ENCODE peak calls at places on chromosomes 12 and 14, in six cellular contexts. P, H, L, K, Y and T are unnamed samples.

GRCh38 chr14:59777006-59777579 is 93.5 kb downstream of the RTN1 start:
- DNase-seq in P (no peak), H (no peak), L (no peak), K (no peak), Y (no peak), T (no peak)

GRCh38 chr12:100795193-100796179 is 910 bp downstream of the ANO4 start:
- DNase-seq in P (no peak), H (no peak), L (no peak), K (no peak), Y (no peak), T (no peak)

GRCh38 chr14:77659822-77660221 is 43.4 kb upstream of the SPTLC2 start:
- DNase-seq in P (no peak), H (no peak), L (peak), K (no peak), Y (no peak), T (no peak)

GRCh38 chr12:88298761-88299242 is 156.7 kb downstream of the TMTC3 start:
- DNase-seq in P (no peak), H (no peak), L (no peak), K (no peak), Y (no peak), T (no peak)

GRCh38 chr12:70815056-70815455 is 105.5 kb downstream of the PTPRR start:
- DNase-seq in P (no peak), H (no peak), L (no peak), K (no peak), Y (no peak), T (no peak)

GRCh38 chr14:95038521-95039250 is 118.6 kb downstream of the DICER1 start:
- DNase-seq in P (no peak), H (no peak), L (no peak), K (peak), Y (no peak), T (no peak)

GRCh38 chr12:107275530-107275929 is 182.2 kb upstream of the CRY1 start:
- DNase-seq in P (no peak), H (no peak), L (no peak), K (no peak), Y (no peak), T (no peak)

GRCh38 chr12:28222081-28222700 is 31.9 kb downstream of the CCDC91 start:
- DNase-seq in P (no peak), H (no peak), L (no peak), K (no peak), Y (no peak), T (no peak)

GRCh38 chr12:63846249-63846967 is 1.9 kb downstream of the SRGAP1 start:
- DNase-seq in P (no peak), H (no peak), L (no peak), K (no peak), Y (no peak), T (no peak)

GRCh38 chr14:104883681-104884361 is 18.8 kb downstream of the CEP170B start:
- DNase-seq in P (no peak), H (no peak), L (no peak), K (no peak), Y (no peak), T (no peak)

GRCh38 chr12:131471271-131471905 is 239.5 kb upstream of the SFSWAP start:
- DNase-seq in P (no peak), H (no peak), L (no peak), K (no peak), Y (no peak), T (no peak)

GRCh38 chr12:68042212-68042699 is 53.0 kb downstream of the IFNG-AS1 start:
- DNase-seq in P (no peak), H (no peak), L (peak), K (no peak), Y (no peak), T (no peak)

GRCh38 chr12:82555699-82556098 is 131.0 kb upstream of the TMTC2 start:
- DNase-seq in P (no peak), H (no peak), L (no peak), K (no peak), Y (no peak), T (no peak)

GRCh38 chr12:768434-768833 is 16.1 kb downstream of the WNK1 start:
- DNase-seq in P (no peak), H (no peak), L (no peak), K (no peak), Y (no peak), T (no peak)

GRCh38 chr14:42214981-42215491 is 608.4 kb downstream of the LRFN5 start:
- DNase-seq in P (no peak), H (no peak), L (no peak), K (no peak), Y (no peak), T (peak)

GRCh38 chr14:95220663-95221231 is 63.4 kb upstream of the DICER1 start:
- DNase-seq in P (no peak), H (no peak), L (no peak), K (no peak), Y (no peak), T (no peak)

GRCh38 chr12:106300761-106301160 is 1.8 kb upstream of the TCP11L2 start:
- DNase-seq in P (no peak), H (no peak), L (no peak), K (no peak), Y (no peak), T (no peak)

GRCh38 chr12:129136694-129137325 is 283.5 kb downstream of the GLT1D1 start:
- DNase-seq in P (no peak), H (no peak), L (no peak), K (no peak), Y (no peak), T (no peak)

GRCh38 chr12:93156091-93156490 is 221.6 kb upstream of the NUDT4 start:
- DNase-seq in P (no peak), H (no peak), L (no peak), K (no peak), Y (no peak), T (no peak)

GRCh38 chr12:96711364-96711763 is 195.7 kb upstream of the NEDD1 start:
- DNase-seq in P (no peak), H (no peak), L (no peak), K (no peak), Y (no peak), T (no peak)

GRCh38 chr12:32115404-32116104 is 8.9 kb downstream of the BICD1 start:
- DNase-seq in P (no peak), H (peak), L (peak), K (peak), Y (no peak), T (peak)

GRCh38 chr12:60173213-60174170 is 577.7 kb downstream of the SLC16A7 start:
- DNase-seq in P (no peak), H (no peak), L (peak), K (no peak), Y (no peak), T (no peak)

GRCh38 chr12:57637364-57637763 is 4.4 kb upstream of the B4GALNT1 start:
- DNase-seq in P (no peak), H (no peak), L (no peak), K (no peak), Y (no peak), T (no peak)

GRCh38 chr14:95346820-95347219 is 27.1 kb upstream of the CLMN start:
- DNase-seq in P (no peak), H (no peak), L (no peak), K (no peak), Y (no peak), T (peak)

GRCh38 chr14:21923820-21924219 is 250.2 kb upstream of the OR4E1 start:
- DNase-seq in P (no peak), H (no peak), L (no peak), K (no peak), Y (no peak), T (no peak)

GRCh38 chr14:23153891-23154796 is 29.3 kb downstream of the SLC7A8 start:
- DNase-seq in P (peak), H (peak), L (peak), K (peak), Y (no peak), T (no peak)
- TF ChIP-seq POLR2A in P (peak), H (peak), L (no peak), K (peak), Y (no peak), T (no peak)

GRCh38 chr12:54147186-54147585 is 41.6 kb downstream of the SMUG1 start:
- DNase-seq in P (no peak), H (no peak), L (peak), K (no peak), Y (no peak), T (no peak)
- TF ChIP-seq POLR2A in P (no peak), H (no peak), L (no peak), K (no peak), Y (no peak), T (no peak)

GRCh38 chr14:73616831-73617230 is 4.5 kb downstream of the ACOT6 start:
- DNase-seq in P (no peak), H (no peak), L (no peak), K (no peak), Y (no peak), T (no peak)

GRCh38 chr14:73613046-73613383 is 698 bp downstream of the ACOT6 start:
- DNase-seq in P (no peak), H (no peak), L (peak), K (no peak), Y (no peak), T (no peak)

GRCh38 chr14:73613419-73613963 is 1.2 kb downstream of the ACOT6 start:
- DNase-seq in P (no peak), H (no peak), L (peak), K (no peak), Y (no peak), T (no peak)

GRCh38 chr14:73610692-73611091 is 1.6 kb upstream of the ACOT6 start:
- DNase-seq in P (no peak), H (no peak), L (no peak), K (no peak), Y (no peak), T (no peak)

GRCh38 chr14:73612339-73613045 is at the start of gene ACOT6:
- DNase-seq in P (peak), H (peak), L (peak), K (peak), Y (peak), T (peak)
- TF ChIP-seq POLR2A in P (no peak), H (peak), L (no peak), K (peak), Y (peak), T (peak)

GRCh38 chr14:91817566-91818325 is 49.6 kb downstream of the TC2N start:
- DNase-seq in P (no peak), H (no peak), L (peak), K (no peak), Y (no peak), T (no peak)
- TF ChIP-seq POLR2A in P (no peak), H (no peak), L (no peak), K (no peak), Y (no peak), T (no peak)

DNA sequence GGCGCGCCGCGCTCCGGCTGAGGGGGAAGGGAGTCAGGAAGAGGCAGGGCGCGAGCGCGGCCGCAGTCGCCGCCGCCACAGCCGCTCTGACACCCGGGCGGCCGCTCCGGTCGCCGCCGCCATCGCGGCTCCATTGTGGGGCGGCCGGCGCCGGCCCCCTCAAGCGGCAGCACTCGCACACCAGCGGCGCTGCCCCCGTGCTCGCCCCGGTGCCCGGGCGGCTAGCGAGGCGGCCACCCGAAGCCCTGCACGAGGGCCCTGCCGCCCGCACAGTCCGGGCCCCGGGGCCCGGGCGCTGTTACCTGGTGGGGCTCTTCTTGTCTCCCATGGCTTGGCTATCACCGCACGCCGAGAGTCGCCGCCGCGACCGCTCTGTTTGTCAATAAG is 202 bp downstream of the YAF2 start:
- DNase-seq in P (no peak), H (no peak), L (no peak), K (no peak), Y (peak), T (no peak)
- TF ChIP-seq POLR2A in P (no peak), H (no peak), L (peak), K (no peak), Y (no peak), T (no peak)

DNA sequence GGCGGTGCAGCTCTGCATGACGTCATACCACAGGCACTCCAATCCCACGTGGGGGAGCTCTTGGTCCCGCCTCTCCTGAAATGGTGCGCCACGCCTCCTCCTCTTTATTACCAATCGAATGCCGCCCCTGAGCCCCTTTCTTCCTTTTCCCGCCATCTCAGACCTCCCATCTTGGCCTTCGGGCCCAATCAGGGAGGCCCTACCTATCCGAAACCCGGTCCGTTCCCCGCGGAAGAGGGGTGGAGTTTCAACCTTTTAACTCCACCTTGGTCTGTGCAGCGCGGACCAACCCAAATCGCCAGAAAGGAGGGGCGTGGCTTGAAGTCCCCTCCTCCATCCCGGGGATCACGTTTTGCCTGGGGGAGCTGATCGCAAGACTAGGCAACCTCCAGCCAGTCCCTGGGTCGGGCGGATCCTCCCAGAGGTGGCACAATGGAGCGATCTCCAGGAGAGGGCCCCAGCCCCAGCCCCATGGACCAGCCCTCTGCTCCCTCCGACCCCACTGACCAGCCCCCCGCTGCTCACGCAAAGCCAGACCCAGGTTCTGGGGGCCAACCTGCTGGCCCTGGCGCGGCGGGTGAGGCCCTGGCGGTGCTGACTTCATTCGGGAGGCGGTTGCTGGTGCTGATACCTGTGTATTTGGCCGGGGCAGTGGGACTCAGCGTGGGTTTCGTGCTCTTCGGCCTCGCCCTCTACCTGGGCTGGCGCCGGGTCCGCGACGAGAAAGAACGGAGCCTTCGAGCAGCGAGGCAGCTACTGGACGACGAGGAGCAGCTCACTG is at the start of gene ESYT1:
- DNase-seq in P (peak), H (peak), L (peak), K (peak), Y (peak), T (peak)
- TF ChIP-seq POLR2A in P (peak), H (peak), L (peak), K (peak), Y (peak), T (peak)

DNA sequence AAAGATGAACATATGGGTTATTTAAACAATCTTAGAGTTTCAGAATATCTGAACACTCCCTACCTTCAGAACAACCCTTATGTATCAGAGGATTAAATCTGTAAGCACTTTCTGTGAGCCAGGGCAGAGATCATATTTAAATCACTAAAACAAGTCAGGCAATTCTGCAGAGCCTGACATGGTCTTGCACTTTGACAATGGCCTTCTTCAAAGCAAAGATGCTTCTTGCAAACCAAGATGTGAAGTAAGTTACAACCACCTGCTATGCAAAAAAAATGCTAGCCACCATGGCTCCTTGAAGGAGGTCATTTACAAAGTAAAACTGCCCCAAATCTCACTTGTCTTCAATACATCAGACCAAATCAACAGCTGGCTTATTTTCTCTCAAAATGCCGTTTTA is 3.2 kb downstream of the PPP1CC start:
- DNase-seq in P (no peak), H (no peak), L (no peak), K (no peak), Y (no peak), T (no peak)
- TF ChIP-seq POLR2A in P (no peak), H (no peak), L (no peak), K (no peak), Y (no peak), T (no peak)

DNA sequence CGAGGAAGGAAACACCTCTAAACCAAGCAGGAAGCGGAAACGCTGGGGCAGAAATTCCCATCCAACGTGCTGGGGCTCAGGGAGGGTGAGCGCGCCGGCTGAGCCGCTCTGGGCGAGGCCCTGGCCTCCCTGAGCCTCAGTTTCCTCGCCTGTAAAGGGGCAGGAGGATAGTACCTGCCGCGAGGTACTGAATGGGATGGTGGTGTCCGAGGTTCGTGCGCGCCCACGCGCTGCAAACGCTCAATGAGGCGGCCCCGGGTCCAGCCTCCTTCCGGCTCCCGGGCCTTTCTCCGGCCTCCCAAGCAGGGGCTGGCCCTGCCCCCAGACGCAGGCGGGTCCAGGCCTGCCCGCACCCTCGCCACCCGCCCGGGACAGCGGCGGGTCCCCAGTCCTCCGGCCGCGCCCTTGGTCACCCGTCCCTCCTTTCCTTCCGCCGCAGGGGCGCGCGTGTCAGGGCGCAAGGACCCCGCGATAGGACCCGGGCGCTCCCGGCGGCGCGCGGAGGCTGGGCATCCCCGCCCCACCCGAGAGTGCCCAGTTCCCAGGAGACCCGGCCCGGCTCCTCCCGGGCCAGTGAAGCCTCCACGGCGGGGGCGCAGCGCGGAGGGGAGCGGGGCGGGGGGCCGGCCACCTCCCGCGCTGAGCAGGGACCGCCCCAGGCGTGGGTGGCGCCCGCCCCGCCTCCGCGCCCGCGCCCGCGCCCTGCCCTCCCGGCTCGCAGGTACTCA is 533 bp downstream of the BEGAIN start:
- DNase-seq in P (peak), H (peak), L (no peak), K (peak), Y (no peak), T (peak)
- TF ChIP-seq POLR2A in P (peak), H (peak), L (no peak), K (peak), Y (no peak), T (peak)

GRCh38 chr12:10212623-10213131 is at the start of gene GABARAPL1:
- DNase-seq in P (peak), H (peak), L (peak), K (peak), Y (peak), T (peak)
- TF ChIP-seq POLR2A in P (peak), H (peak), L (peak), K (peak), Y (no peak), T (no peak)